ENCODE peak calls at places on chromosomes 16 and 17, in four cellular contexts. L is keratinocyte; S is stimulated activated CD4-positive, alpha-beta T cell treated with anti-CD3 and anti-CD28 coated beads, Interleukin-15, amount 100 ng/mL, for 1 hour; V is SK-N-DZ. Q is an unnamed sample.
A peak's percentile ranks its signal among the peaks of the same experiment; 100 is the strongest.

GRCh38 chr16:22355487-22355908 is 18.9 kb downstream of the CDR2 start:
- DNase-seq in L (no peak), S (no peak), V (no peak), Q (no peak)

GRCh38 chr16:85555549-85556455 is 57.3 kb upstream of the GSE1 start:
- DNase-seq in L (no peak), S (peak; percentile 5), V (no peak), Q (peak; percentile 64)

GRCh38 chr17:59427996-59428395 is 96.5 kb downstream of the YPEL2 start:
- DNase-seq in L (no peak), S (no peak), V (no peak), Q (no peak)

GRCh38 chr17:81184596-81184995 is 18.6 kb upstream of the AATK start:
- DNase-seq in L (no peak), S (no peak), V (peak; percentile 69), Q (peak; percentile 49)

GRCh38 chr16:17364319-17365210 is 106.2 kb downstream of the XYLT1 start:
- DNase-seq in L (no peak), S (no peak), V (no peak), Q (no peak)

GRCh38 chr17:41919840-41920579 is 1.3 kb upstream of the ACLY start:
- DNase-seq in L (no peak), S (no peak), V (no peak), Q (no peak)

GRCh38 chr17:60066576-60066975 is 12.1 kb downstream of the HEATR6 start:
- DNase-seq in L (no peak), S (no peak), V (no peak), Q (no peak)

GRCh38 chr16:56631197-56631596 is 1.3 kb upstream of the MT1M start:
- DNase-seq in L (no peak), S (no peak), V (no peak), Q (no peak)

GRCh38 chr17:79777166-79777843 is 643 bp upstream of the CBX2 start:
- DNase-seq in L (no peak), S (no peak), V (peak; percentile 64), Q (peak; percentile 79)

GRCh38 chr17:75632428-75632827 is 806 bp upstream of the SMIM5 start:
- DNase-seq in L (no peak), S (no peak), V (no peak), Q (no peak)

GRCh38 chr16:84084570-84085270 is 32.0 kb downstream of the MBTPS1 start:
- DNase-seq in L (peak; percentile 45), S (peak; percentile 31), V (peak; percentile 69), Q (peak; percentile 61)

GRCh38 chr16:6682142-6682811 is 650.4 kb upstream of the RBFOX1 start:
- DNase-seq in L (no peak), S (no peak), V (peak; percentile 62), Q (peak; percentile 50)

GRCh38 chr16:17396762-17397498 is 73.8 kb downstream of the XYLT1 start:
- DNase-seq in L (no peak), S (no peak), V (no peak), Q (no peak)

GRCh38 chr17:77282524-77283515 is 142.1 kb downstream of the SEC14L1 start:
- DNase-seq in L (no peak), S (no peak), V (no peak), Q (no peak)

GRCh38 chr17:21679256-21680146 is 12.8 kb upstream of the KCNJ18 start:
- DNase-seq in L (no peak), S (no peak), V (no peak), Q (no peak)

GRCh38 chr17:29039764-29040598 is 3.0 kb upstream of the PIPOX start:
- DNase-seq in L (no peak), S (no peak), V (no peak), Q (no peak)

GRCh38 chr17:76090517-76091135 is 11.6 kb downstream of the ZACN start:
- DNase-seq in L (no peak), S (no peak), V (no peak), Q (no peak)

GRCh38 chr17:82734987-82735866 is at the start of gene FN3K:
- DNase-seq in L (no peak), S (no peak), V (peak; percentile 70), Q (peak; percentile 87)

GRCh38 chr16:30054959-30055553 is 10.5 kb upstream of the ALDOA start:
- DNase-seq in L (no peak), S (no peak), V (peak; percentile 52), Q (peak; percentile 55)

GRCh38 chr16:23842137-23842600 is 6.4 kb downstream of the PRKCB start:
- DNase-seq in L (no peak), S (no peak), V (no peak), Q (no peak)

GRCh38 chr16:89936034-89936433 is 12.5 kb upstream of the DEF8 start:
- DNase-seq in L (no peak), S (no peak), V (no peak), Q (no peak)

GRCh38 chr16:81651758-81652718 is 127.1 kb upstream of the PLCG2 start:
- DNase-seq in L (no peak), S (no peak), V (no peak), Q (peak; percentile 65)

GRCh38 chr17:16379654-16380053 is 1.2 kb upstream of the UBB start:
- DNase-seq in L (no peak), S (no peak), V (no peak), Q (no peak)

GRCh38 chr17:6914711-6915110 is 81.1 kb upstream of the ALOX12 start:
- DNase-seq in L (no peak), S (no peak), V (no peak), Q (no peak)

GRCh38 chr16:17497648-17498047 is 26.9 kb upstream of the XYLT1 start:
- DNase-seq in L (no peak), S (no peak), V (no peak), Q (no peak)

GRCh38 chr17:49646391-49647255 is 31.3 kb downstream of the SPOP start:
- DNase-seq in L (peak; percentile 68), S (peak; percentile 27), V (no peak), Q (no peak)

Q was measured in retina.